ENCODE peak calls at places on chromosomes 4 and X, in five cellular contexts. J is brain microvascular endothelial cell, Q is dorsolateral prefrontal cortex, T is tibial artery, A is stomach. P is an unnamed sample.

GRCh38 chr4:10173039-10173753 is 56.6 kb upstream of the WDR1 start:
- DNase-seq in J (peak; percentile 42), Q (no peak), T (no peak), A (peak; percentile 36), P (peak; percentile 27)

GRCh38 chrX:12292996-12293765 is 154.9 kb downstream of the FRMPD4 start:
- DNase-seq in Q (no peak), J (peak; percentile 32), A (no peak), T (no peak), P (no peak)

GRCh38 chr4:108693819-108694218 is 43.4 kb downstream of the OSTC start:
- DNase-seq in J (no peak), Q (no peak), T (no peak), A (no peak), P (no peak)

GRCh38 chr4:40316333-40316781 is 18.8 kb upstream of the CHRNA9 start:
- DNase-seq in Q (no peak), T (no peak), A (no peak), J (peak; percentile 90), P (no peak)

GRCh38 chrX:81390244-81390643 is 188.3 kb downstream of the SH3BGRL start:
- DNase-seq in J (no peak), T (no peak), A (no peak), Q (no peak), P (no peak)

GRCh38 chrX:1599791-1600405 is 8.5 kb downstream of the AKAP17A start:
- DNase-seq in A (no peak), Q (peak; percentile 29), J (no peak), T (peak; percentile 59), P (no peak)

GRCh38 chr4:68569466-68570121 is 6.5 kb downstream of the UGT2B17 start:
- DNase-seq in A (no peak), Q (no peak), J (no peak), T (no peak), P (no peak)

GRCh38 chrX:9573282-9574106 is 108.6 kb downstream of the TBL1X start:
- DNase-seq in J (no peak), Q (no peak), T (no peak), A (no peak), P (no peak)

GRCh38 chr4:164959896-164960295 is 17.6 kb downstream of the TRIM61 start:
- DNase-seq in J (peak; percentile 32), Q (no peak), A (no peak), T (no peak), P (no peak)

GRCh38 chr4:71872767-71873422 is 89.0 kb upstream of the GC start:
- DNase-seq in J (no peak), A (no peak), Q (no peak), T (no peak), P (no peak)

GRCh38 chr4:78059524-78059889 is 2.4 kb downstream of the FRAS1 start:
- DNase-seq in J (peak; percentile 60), T (no peak), Q (peak; percentile 34), A (peak; percentile 54), P (peak; percentile 21)

GRCh38 chrX:72048515-72049455 is 82.9 kb downstream of the RTL5 start:
- DNase-seq in T (peak; percentile 16), Q (no peak), A (no peak), J (no peak), P (no peak)

GRCh38 chrX:24479924-24480722 is 15.0 kb downstream of the PDK3 start:
- DNase-seq in A (no peak), J (no peak), Q (no peak), T (no peak), P (peak; percentile 26)

GRCh38 chr4:98006814-98007412 is 136.4 kb downstream of the STPG2 start:
- DNase-seq in T (no peak), Q (no peak), J (no peak), A (no peak), P (no peak)

GRCh38 chr4:128570380-128570779 is 239.1 kb upstream of the JADE1 start:
- DNase-seq in Q (no peak), T (peak; percentile 77), J (peak; percentile 35), A (no peak), P (no peak)

GRCh38 chr4:20017035-20017434 is 234.7 kb upstream of the SLIT2 start:
- DNase-seq in A (no peak), T (no peak), J (peak; percentile 51), Q (no peak), P (no peak)

GRCh38 chrX:153381684-153382532 is 19.2 kb downstream of the PNMA6E start:
- DNase-seq in J (peak; percentile 87), A (no peak), Q (no peak), T (no peak), P (no peak)

GRCh38 chr4:112371361-112371760 is 74.2 kb downstream of the ALPK1 start:
- DNase-seq in T (no peak), A (no peak), J (no peak), Q (no peak), P (no peak)

GRCh38 chr4:140851032-140851636 is 94.9 kb upstream of the TBC1D9 start:
- DNase-seq in J (peak; percentile 51), T (no peak), Q (no peak), A (peak; percentile 28), P (no peak)

GRCh38 chr4:166816901-166817300 is 417.4 kb downstream of the SPOCK3 start:
- DNase-seq in A (no peak), J (no peak), T (no peak), Q (no peak), P (no peak)

GRCh38 chrX:128052303-128052702 is at the start of gene ACTRT1:
- DNase-seq in A (no peak), T (no peak), Q (no peak), J (no peak), P (no peak)

GRCh38 chr4:7721984-7722551 is 217.6 kb downstream of the AFAP1 start:
- DNase-seq in Q (no peak), A (no peak), T (no peak), J (peak; percentile 9), P (no peak)

GRCh38 chr4:126851391-126851790 is 781.4 kb upstream of the INTU start:
- DNase-seq in Q (no peak), A (no peak), T (no peak), J (no peak), P (no peak)

GRCh38 chr4:99710681-99711345 is 53.2 kb upstream of the C4orf54 start:
- DNase-seq in T (no peak), A (no peak), J (no peak), Q (no peak), P (no peak)

GRCh38 chr4:56186808-56187523 is 200.3 kb downstream of the AASDH start:
- DNase-seq in J (no peak), T (no peak), Q (no peak), A (no peak), P (no peak)

GRCh38 chr4:113657834-113658233 is 103.7 kb downstream of the CAMK2D start:
- DNase-seq in J (no peak), Q (no peak), T (no peak), A (no peak), P (no peak)

GRCh38 chrX:77398341-77398740 is 48.8 kb upstream of the FGF16 start:
- DNase-seq in A (no peak), Q (no peak), T (no peak), J (no peak), P (no peak)

GRCh38 chr4:25844957-25845712 is 17.7 kb downstream of the SEL1L3 start:
- DNase-seq in A (no peak), T (no peak), J (no peak), Q (no peak), P (no peak)

GRCh38 chr4:25845841-25846653 is 16.7 kb downstream of the SEL1L3 start:
- DNase-seq in T (no peak), J (no peak), Q (no peak), A (no peak), P (no peak)

GRCh38 chr4:25839687-25840086 is 23.1 kb downstream of the SEL1L3 start:
- DNase-seq in J (no peak), A (no peak), Q (no peak), T (no peak), P (no peak)

GRCh38 chr4:25843340-25844097 is 19.3 kb downstream of the SEL1L3 start:
- DNase-seq in A (peak; percentile 86), T (no peak), J (no peak), Q (no peak), P (no peak)

GRCh38 chr4:25842229-25842840 is 20.5 kb downstream of the SEL1L3 start:
- DNase-seq in A (no peak), T (no peak), Q (no peak), J (no peak), P (no peak)
- TF ChIP-seq CTCF in A (no peak), T (no peak), Q (no peak), J (peak; percentile 13), P (no peak)

GRCh38 chrX:115988825-115989224 is 181.7 kb upstream of the AGTR2 start:
- DNase-seq in T (no peak), Q (no peak), A (no peak), J (no peak), P (no peak)
- TF ChIP-seq CTCF in T (no peak), Q (no peak), A (no peak), J (peak; percentile 32), P (no peak)

GRCh38 chr4:125314676-125315570 is at the start of gene FAT4:
- DNase-seq in Q (peak; percentile 90), J (peak; percentile 97), T (peak; percentile 98), A (peak; percentile 86), P (peak; percentile 88)

GRCh38 chr4:125315571-125316390 is 1.0 kb downstream of the FAT4 start:
- DNase-seq in J (peak; percentile 40), A (peak; percentile 31), Q (peak; percentile 51), T (peak; percentile 75), P (no peak)

GRCh38 chr4:125311503-125311902 is 3.3 kb upstream of the FAT4 start:
- DNase-seq in J (no peak), T (no peak), Q (no peak), A (no peak), P (no peak)

GRCh38 chr4:125313989-125314602 is 659 bp upstream of the FAT4 start:
- DNase-seq in T (no peak), J (no peak), Q (no peak), A (no peak), P (no peak)

DNA sequence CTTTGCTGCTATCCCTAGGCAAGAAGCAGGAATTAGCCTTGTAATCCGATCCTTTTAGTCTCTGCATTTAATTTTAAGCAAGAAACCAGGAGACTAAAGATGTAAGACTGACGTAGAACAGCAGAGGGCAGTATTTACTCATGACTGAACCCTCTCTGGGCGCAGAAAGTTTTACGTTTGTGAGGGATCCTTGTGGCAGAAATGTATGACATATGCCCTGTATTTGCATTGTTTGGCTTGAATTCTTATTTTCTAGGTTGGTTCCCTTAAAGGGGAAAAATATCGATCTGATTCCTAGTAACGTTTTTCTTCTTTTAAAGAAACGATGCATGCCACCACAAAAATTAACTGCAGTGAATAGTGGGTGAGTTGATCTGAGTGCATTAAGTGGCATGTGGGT is 1.3 kb upstream of the FAT4 start:
- DNase-seq in A (no peak), J (peak; percentile 90), Q (no peak), T (no peak), P (no peak)
- TF ChIP-seq CTCF in A (peak; percentile 85), J (peak; percentile 78), Q (peak; percentile 85), T (peak; percentile 89), P (peak; percentile 71)

GRCh38 chr4:16198271-16198670 is 28.0 kb downstream of the TAPT1 start:
- DNase-seq in J (no peak), A (no peak), Q (no peak), T (no peak), P (no peak)

GRCh38 chr4:16202598-16202997 is 23.7 kb downstream of the TAPT1 start:
- DNase-seq in J (no peak), A (no peak), T (no peak), Q (no peak), P (no peak)

GRCh38 chr4:16197842-16198241 is 28.4 kb downstream of the TAPT1 start:
- DNase-seq in Q (no peak), A (no peak), J (no peak), T (no peak), P (no peak)

GRCh38 chr4:16196482-16197393 is 29.5 kb downstream of the TAPT1 start:
- DNase-seq in J (peak; percentile 63), Q (no peak), A (no peak), T (no peak), P (no peak)

GRCh38 chr4:16199132-16199531 is 27.1 kb downstream of the TAPT1 start:
- DNase-seq in T (no peak), Q (no peak), J (no peak), A (no peak), P (no peak)
- TF ChIP-seq CTCF in T (peak; percentile 24), Q (peak; percentile 48), J (peak; percentile 37), A (peak; percentile 12), P (no peak)